ENCODE peak calls at places on chromosomes 2 and 18, in five cellular contexts. R is right lobe of liver, M is gastrocnemius medialis, T is left lung, H is uterus. L is an unnamed sample.

GRCh38 chr2:200411831-200412230 is 98.0 kb downstream of the KCTD18 start:
- DNase-seq in R (no peak), M (no peak), T (no peak), H (no peak), L (no peak)

GRCh38 chr2:140643761-140644187 is 1487.0 kb downstream of the LRP1B start:
- DNase-seq in R (no peak), M (no peak), T (no peak), H (no peak), L (no peak)

GRCh38 chr18:73891572-73892421 is 255.8 kb downstream of the FBXO15 start:
- DNase-seq in R (no peak), M (no peak), T (no peak), H (no peak), L (no peak)

GRCh38 chr2:236001854-236002253 is 166.3 kb downstream of the GBX2 start:
- DNase-seq in R (no peak), M (no peak), T (no peak), H (no peak), L (no peak)

GRCh38 chr2:103169856-103170255 is 408.0 kb downstream of the TMEM182 start:
- DNase-seq in R (no peak), M (no peak), T (no peak), H (no peak), L (no peak)

GRCh38 chr18:41244751-41245150 is 710.3 kb upstream of the PIK3C3 start:
- DNase-seq in R (no peak), M (no peak), T (no peak), H (no peak), L (no peak)

GRCh38 chr18:58225101-58225500 is 181.1 kb downstream of the NEDD4L start:
- DNase-seq in R (peak; percentile 38), M (no peak), T (no peak), H (no peak), L (no peak)

GRCh38 chr2:1049691-1050090 is 99.0 kb downstream of the SNTG2 start:
- DNase-seq in R (no peak), M (no peak), T (no peak), H (no peak), L (no peak)

GRCh38 chr2:234950730-234951385 is 959 bp upstream of the SH3BP4 start:
- DNase-seq in R (no peak), M (no peak), T (no peak), H (no peak), L (no peak)

GRCh38 chr2:27376151-27376865 is 4.2 kb downstream of the ZNF513 start:
- DNase-seq in R (no peak), M (no peak), T (no peak), H (no peak), L (no peak)

GRCh38 chr2:27370816-27371620 is 602 bp downstream of the SNX17 start:
- DNase-seq in R (peak; percentile 36), M (no peak), T (peak; percentile 52), H (no peak), L (no peak)

GRCh38 chr2:27375513-27376099 is 4.9 kb downstream of the ZNF513 start:
- DNase-seq in R (no peak), M (no peak), T (no peak), H (no peak), L (no peak)

GRCh38 chr2:27370026-27370815 is at the start of the genes EIF2B4 and SNX17:
- DNase-seq in R (peak; percentile 98), M (peak; percentile 99), T (peak; percentile 99), H (peak; percentile 100), L (peak; percentile 99)

GRCh38 chr2:27372937-27373336 is 2.5 kb downstream of the SNX17 start:
- DNase-seq in R (no peak), M (no peak), T (no peak), H (no peak), L (no peak)
- H3K36me3 ChIP-seq in R (peaks cover 43% of the 10 kb centered on the region), M (no peaks in the 10 kb centered on the region), T (peaks cover 65% of the 10 kb centered on the region), H (no peaks in the 10 kb centered on the region), L (no peaks in the 10 kb centered on the region)

GRCh38 chr18:10475633-10476388 is 21.4 kb downstream of the APCDD1 start:
- DNase-seq in R (no peak), M (no peak), T (no peak), H (no peak), L (no peak)
- H3K36me3 ChIP-seq in R (no peaks in the 10 kb centered on the region), M (no peaks in the 10 kb centered on the region), T (peaks cover 7% of the 10 kb centered on the region), H (no peaks in the 10 kb centered on the region), L (no peaks in the 10 kb centered on the region)

GRCh38 chr2:95282458-95282857 is 8.2 kb downstream of the PROM2 start:
- DNase-seq in R (no peak), M (no peak), T (no peak), H (no peak), L (no peak)
- H3K36me3 ChIP-seq in R (no peaks in the 10 kb centered on the region), M (no peaks in the 10 kb centered on the region), T (no peaks in the 10 kb centered on the region), H (no peaks in the 10 kb centered on the region), L (no peaks in the 10 kb centered on the region)

GRCh38 chr2:29154610-29155009 is 39.4 kb downstream of the CLIP4 start:
- DNase-seq in R (no peak), M (no peak), T (no peak), H (no peak), L (no peak)
- H3K36me3 ChIP-seq in R (no peaks in the 10 kb centered on the region), M (peaks cover 4% of the 10 kb centered on the region), T (peaks cover 57% of the 10 kb centered on the region), H (no peaks in the 10 kb centered on the region), L (no peaks in the 10 kb centered on the region)

GRCh38 chr18:23539911-23540475 is 36.7 kb downstream of the RMC1 start:
- DNase-seq in R (no peak), M (no peak), T (no peak), H (no peak), L (no peak)

GRCh38 chr18:23538040-23538439 is 34.7 kb downstream of the RMC1 start:
- DNase-seq in R (no peak), M (no peak), T (no peak), H (no peak), L (peak; percentile 85)

GRCh38 chr18:23538870-23539269 is 35.6 kb downstream of the RMC1 start:
- DNase-seq in R (no peak), M (no peak), T (no peak), H (no peak), L (no peak)

GRCh38 chr18:23540867-23541266 is 37.6 kb downstream of the RMC1 start:
- DNase-seq in R (no peak), M (no peak), T (no peak), H (no peak), L (no peak)

GRCh38 chr18:23539298-23539697 is 36.0 kb downstream of the RMC1 start:
- DNase-seq in R (no peak), M (no peak), T (no peak), H (no peak), L (no peak)
- H3K36me3 ChIP-seq in R (peaks cover 41% of the 10 kb centered on the region), M (peaks cover 9% of the 10 kb centered on the region), T (peaks cover 100% of the 10 kb centered on the region), H (no peaks in the 10 kb centered on the region), L (peaks cover 11% of the 10 kb centered on the region)

GRCh38 chr2:8135051-8135675 is 546.7 kb upstream of the ID2 start:
- DNase-seq in R (no peak), M (no peak), T (no peak), H (no peak), L (no peak)
- H3K36me3 ChIP-seq in R (no peaks in the 10 kb centered on the region), M (no peaks in the 10 kb centered on the region), T (no peaks in the 10 kb centered on the region), H (no peaks in the 10 kb centered on the region), L (no peaks in the 10 kb centered on the region)

DNA sequence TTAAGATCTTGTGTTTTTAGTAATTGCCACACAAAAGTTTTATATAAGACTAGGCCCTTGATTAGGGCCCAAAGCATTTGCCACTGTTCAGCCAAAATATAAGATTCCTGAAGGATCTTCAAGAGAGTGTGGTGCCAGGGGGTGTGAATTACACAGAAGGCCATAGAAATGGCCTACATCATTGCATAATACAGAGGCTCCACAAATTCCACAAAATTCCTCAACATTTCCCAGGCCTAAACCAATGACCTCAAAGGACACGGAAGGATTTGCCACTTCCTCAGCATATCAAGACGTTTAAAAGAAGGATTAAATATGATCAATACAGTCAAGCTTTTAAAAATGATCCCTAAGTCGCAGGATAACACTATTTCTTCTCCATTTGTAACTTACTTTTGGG is 24.1 kb downstream of the COL6A3 start:
- DNase-seq in R (no peak), M (no peak), T (no peak), H (no peak), L (no peak)
- H3K36me3 ChIP-seq in R (no peaks in the 10 kb centered on the region), M (no peaks in the 10 kb centered on the region), T (no peaks in the 10 kb centered on the region), H (no peaks in the 10 kb centered on the region), L (no peaks in the 10 kb centered on the region)

GRCh38 chr2:174572556-174572955 is 25.0 kb downstream of the WIPF1 start:
- DNase-seq in R (no peak), M (no peak), T (no peak), H (no peak), L (no peak)

GRCh38 chr2:174563530-174564282 is 33.9 kb downstream of the WIPF1 start:
- DNase-seq in R (no peak), M (no peak), T (no peak), H (no peak), L (no peak)

GRCh38 chr2:174570325-174570958 is 27.2 kb downstream of the WIPF1 start:
- DNase-seq in R (no peak), M (no peak), T (no peak), H (no peak), L (no peak)

GRCh38 chr2:174571669-174572323 is 25.8 kb downstream of the WIPF1 start:
- DNase-seq in R (no peak), M (no peak), T (no peak), H (no peak), L (no peak)

GRCh38 chr2:174568425-174568824 is 29.2 kb downstream of the WIPF1 start:
- DNase-seq in R (no peak), M (no peak), T (no peak), H (no peak), L (no peak)
- H3K36me3 ChIP-seq in R (no peaks in the 10 kb centered on the region), M (no peaks in the 10 kb centered on the region), T (peaks cover 96% of the 10 kb centered on the region), H (no peaks in the 10 kb centered on the region), L (no peaks in the 10 kb centered on the region)

GRCh38 chr2:182745061-182745460 is 29.0 kb downstream of the DNAJC10 start:
- DNase-seq in R (no peak), M (no peak), T (no peak), H (no peak), L (no peak)

GRCh38 chr2:182744490-182744889 is 28.4 kb downstream of the DNAJC10 start:
- DNase-seq in R (no peak), M (no peak), T (no peak), H (no peak), L (no peak)

GRCh38 chr2:182740681-182741080 is 24.6 kb downstream of the DNAJC10 start:
- DNase-seq in R (no peak), M (no peak), T (no peak), H (no peak), L (no peak)
- H3K36me3 ChIP-seq in R (peaks cover 3% of the 10 kb centered on the region), M (peaks cover 3% of the 10 kb centered on the region), T (peaks cover 80% of the 10 kb centered on the region), H (no peaks in the 10 kb centered on the region), L (peaks cover 17% of the 10 kb centered on the region)